ENCODE peak calls at places on chromosomes 3 and 15, in four cellular contexts. F is A549, K is AG10803, X is AG04450. M is an unnamed sample.

GRCh38 chr3:46925585-46925934 is 48.0 kb downstream of the PTH1R start:
- DNase-seq in F (no peak), K (no peak), X (no peak), M (no peak)

GRCh38 chr15:90594297-90594696 is 64.6 kb downstream of the CRTC3 start:
- DNase-seq in F (no peak), K (peak), X (no peak), M (peak)

GRCh38 chr3:61417352-61417751 is 144.0 kb upstream of the PTPRG start:
- DNase-seq in F (no peak), K (peak), X (no peak), M (no peak)

GRCh38 chr3:54047568-54047967 is 74.8 kb upstream of the CACNA2D3 start:
- DNase-seq in F (no peak), K (no peak), X (no peak), M (no peak)

GRCh38 chr3:72924055-72924454 is 36.2 kb downstream of the GXYLT2 start:
- DNase-seq in F (no peak), K (no peak), X (no peak), M (no peak)

GRCh38 chr3:128845695-128846491 is 33.5 kb upstream of the ACAD9 start:
- DNase-seq in F (peak), K (peak), X (no peak), M (peak)

GRCh38 chr15:73873889-73874511 is 636 bp downstream of the TBC1D21 start:
- DNase-seq in F (peak), K (peak), X (peak), M (no peak)

GRCh38 chr15:55588070-55588817 is at the start of gene PYGO1:
- DNase-seq in F (peak), K (peak), X (peak), M (peak)

GRCh38 chr3:62940763-62941632 is 65.8 kb upstream of the CADPS start:
- DNase-seq in F (no peak), K (peak), X (no peak), M (no peak)

GRCh38 chr3:170090601-170090981 is 52.8 kb downstream of the GPR160 start:
- DNase-seq in F (no peak), K (no peak), X (no peak), M (no peak)

GRCh38 chr3:13096356-13096755 is 23.1 kb upstream of the IQSEC1 start:
- DNase-seq in F (no peak), K (no peak), X (no peak), M (no peak)

GRCh38 chr3:153319691-153320552 is 157.9 kb downstream of the RAP2B start:
- DNase-seq in F (no peak), K (no peak), X (no peak), M (no peak)

GRCh38 chr3:39361252-39361927 is 21.8 kb upstream of the SLC25A38 start:
- DNase-seq in F (no peak), K (no peak), X (no peak), M (peak)

GRCh38 chr3:196927571-196928453 is 14.5 kb downstream of the NCBP2 start:
- DNase-seq in F (no peak), K (no peak), X (no peak), M (no peak)

GRCh38 chr15:79194386-79194785 is 88.1 kb upstream of the ANKRD34C start:
- DNase-seq in F (no peak), K (no peak), X (no peak), M (no peak)

GRCh38 chr15:38651328-38652038 is 86.9 kb upstream of the RASGRP1 start:
- DNase-seq in F (no peak), K (no peak), X (no peak), M (no peak)

GRCh38 chr3:58285334-58285733 is 20.7 kb upstream of the RPP14 start:
- DNase-seq in F (no peak), K (no peak), X (no peak), M (no peak)

GRCh38 chr15:70376929-70377691 is 279.4 kb upstream of the TLE3 start:
- DNase-seq in F (no peak), K (peak), X (no peak), M (no peak)

GRCh38 chr3:5572168-5572567 is 384.7 kb downstream of the EDEM1 start:
- DNase-seq in F (no peak), K (no peak), X (no peak), M (no peak)

GRCh38 chr15:41562784-41563198 is 3.8 kb downstream of the TYRO3 start:
- DNase-seq in F (no peak), K (no peak), X (no peak), M (no peak)

GRCh38 chr3:38002291-38002876 is 11.8 kb downstream of the VILL start:
- DNase-seq in F (no peak), K (no peak), X (no peak), M (no peak)

GRCh38 chr3:138941259-138941885 is 5.6 kb downstream of the FOXL2 start:
- DNase-seq in F (peak), K (peak), X (peak), M (no peak)

GRCh38 chr3:187951452-187952190 is 202.3 kb upstream of the LPP start:
- DNase-seq in F (no peak), K (no peak), X (no peak), M (no peak)

GRCh38 chr15:60374209-60374608 is 23.6 kb downstream of the ANXA2 start:
- DNase-seq in F (no peak), K (no peak), X (no peak), M (no peak)

GRCh38 chr15:60373745-60374144 is 24.0 kb downstream of the ANXA2 start:
- DNase-seq in F (no peak), K (no peak), X (no peak), M (no peak)

GRCh38 chr15:60374628-60375081 is 23.1 kb downstream of the ANXA2 start:
- DNase-seq in F (peak), K (peak), X (peak), M (no peak)

GRCh38 chr15:60375255-60375809 is 22.5 kb downstream of the ANXA2 start:
- DNase-seq in F (no peak), K (no peak), X (no peak), M (no peak)

DNA sequence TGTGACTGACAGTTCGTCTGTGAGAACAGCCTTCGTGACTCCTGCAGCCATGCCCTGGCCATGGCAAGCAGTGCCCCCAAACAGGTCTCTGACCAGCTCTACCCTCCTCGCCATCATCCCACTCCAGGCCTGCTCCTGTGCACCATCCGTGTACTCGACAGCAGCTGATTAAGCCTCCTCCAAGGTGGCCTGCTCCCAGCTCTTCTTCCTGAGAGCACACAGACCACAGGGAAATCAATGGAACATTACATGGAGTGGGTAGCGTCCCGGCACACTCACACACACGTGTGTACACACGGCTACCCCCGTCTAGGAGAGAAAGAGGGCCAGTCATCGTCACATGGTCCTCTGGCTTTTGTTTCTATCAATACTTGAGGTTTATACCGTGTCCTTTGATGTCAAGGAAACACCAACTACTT is 21.1 kb downstream of the ANXA2 start:
- DNase-seq in F (no peak), K (no peak), X (no peak), M (no peak)
- TF ChIP-seq CTCF in F (no peak), K (no peak), X (no peak), M (no peak)

GRCh38 chr3:45687828-45688193 is 1.4 kb upstream of the SACM1L start:
- DNase-seq in F (no peak), K (no peak), X (no peak), M (no peak)
- H3K4me3 ChIP-seq in F (peak), K (no peak), X (peak), M (peak)

GRCh38 chr3:10281951-10282350 is 10.8 kb downstream of the GHRL start:
- DNase-seq in F (no peak), K (peak), X (no peak), M (no peak)

GRCh38 chr3:10279384-10280176 is 13.2 kb downstream of the GHRL start:
- DNase-seq in F (no peak), K (no peak), X (no peak), M (no peak)

GRCh38 chr3:10280571-10280970 is 12.2 kb downstream of the GHRL start:
- DNase-seq in F (no peak), K (no peak), X (no peak), M (no peak)

GRCh38 chr3:10278501-10278900 is 14.2 kb downstream of the GHRL start:
- DNase-seq in F (no peak), K (no peak), X (no peak), M (no peak)

DNA sequence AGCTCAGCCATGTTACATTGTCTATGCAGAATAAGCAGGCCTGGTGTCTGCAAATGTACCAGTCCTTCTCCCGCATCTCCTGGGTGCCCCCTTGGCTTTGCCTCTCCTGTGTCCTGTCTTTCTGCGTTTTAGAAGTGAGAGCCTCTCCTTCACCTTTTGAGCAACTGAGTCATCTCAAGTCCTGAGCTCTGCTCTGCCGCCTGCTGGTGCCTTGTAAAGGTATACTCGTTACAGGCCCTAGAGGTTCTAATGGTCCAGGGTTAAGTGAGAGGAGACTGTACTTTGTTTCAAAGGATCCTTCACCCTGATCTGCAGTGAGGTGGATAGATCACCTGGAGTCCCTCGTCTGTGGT is 12.6 kb downstream of the GHRL start:
- DNase-seq in F (no peak), K (no peak), X (no peak), M (no peak)
- TF ChIP-seq CTCF in F (no peak), K (no peak), X (no peak), M (peak)

DNA sequence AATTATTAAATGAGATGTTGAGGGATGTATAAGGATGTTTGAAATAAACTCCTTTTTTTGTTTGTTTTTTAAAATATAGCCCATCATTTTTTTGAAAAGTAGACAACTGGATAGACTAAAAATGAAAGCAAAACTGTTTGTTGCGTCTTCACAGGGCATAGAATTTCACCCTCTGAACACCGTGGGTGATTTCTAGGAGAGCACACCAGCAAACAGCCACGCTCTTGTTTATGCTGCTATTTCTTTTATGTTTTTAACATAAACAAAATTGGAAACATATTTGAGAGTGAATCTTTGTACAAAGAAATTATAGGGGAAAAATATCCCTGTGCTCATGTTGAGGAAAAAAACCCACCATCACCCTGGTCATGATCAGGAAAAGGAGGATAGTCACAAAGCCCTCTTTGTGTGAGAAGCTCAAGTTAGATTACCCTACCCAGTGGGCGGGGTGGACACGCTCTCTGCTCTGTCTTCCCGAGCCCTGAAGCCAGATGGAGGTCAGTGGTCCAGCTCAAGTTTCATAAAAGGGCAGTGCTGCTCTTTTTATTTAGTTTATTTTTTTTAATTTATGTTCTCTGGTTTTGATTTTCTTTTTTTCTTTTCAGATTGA is 313.3 kb downstream of the SATB1 start:
- DNase-seq in F (no peak), K (peak), X (no peak), M (no peak)
- H3K4me3 ChIP-seq in F (no peak), K (peak), X (peak), M (peak)

DNA sequence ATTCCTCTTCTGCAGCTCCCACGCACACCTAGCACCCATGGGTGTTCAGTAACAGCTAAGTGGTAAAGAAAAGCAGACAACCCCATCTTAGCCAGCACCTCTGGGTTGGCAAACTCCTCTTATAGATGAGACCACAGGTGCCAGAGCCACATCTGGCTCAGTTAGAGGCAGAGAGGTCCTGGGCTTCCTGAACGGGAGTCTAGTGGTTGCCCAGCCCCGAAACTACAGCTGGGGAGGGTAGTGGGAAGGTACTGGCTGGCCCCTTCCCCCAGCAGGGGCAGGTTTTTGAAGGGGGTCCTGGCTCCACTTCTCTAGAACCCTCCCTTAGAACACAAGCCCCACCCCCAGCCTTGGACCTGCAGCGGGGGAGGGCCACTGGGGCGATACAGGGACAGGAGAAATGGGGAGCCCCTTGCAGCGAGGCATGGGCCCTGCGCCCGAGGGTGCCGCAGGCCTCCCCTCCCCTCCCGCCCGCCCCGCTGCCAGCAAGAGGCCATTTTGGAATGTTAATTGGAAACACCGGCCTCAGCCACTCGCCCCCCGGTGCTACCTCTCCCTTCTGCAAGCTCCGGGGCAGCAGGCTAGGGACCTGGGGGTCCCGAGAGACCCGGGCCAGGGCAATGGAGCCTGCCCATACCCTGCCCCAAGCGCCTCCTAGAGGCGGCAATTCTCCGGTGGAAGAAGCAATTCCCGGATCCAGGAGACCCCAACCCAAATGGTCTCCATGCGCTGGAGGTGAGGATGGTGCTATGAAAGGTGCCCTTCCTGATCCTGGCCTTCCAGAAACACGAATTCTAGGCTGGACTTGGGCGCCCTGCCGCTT is 1.5 kb downstream of the DUSP7 start:
- DNase-seq in F (no peak), K (peak), X (no peak), M (peak)
- TF ChIP-seq CTCF in F (peak), K (peak), X (peak), M (peak)

GRCh38 chr15:52527196-52527897 is 1.3 kb downstream of the MYO5A start:
- DNase-seq in F (no peak), K (no peak), X (no peak), M (no peak)
- H3K4me3 ChIP-seq in F (peak), K (peak), X (peak), M (peak)

GRCh38 chr3:186220365-186220764 is 111.5 kb upstream of the ETV5 start:
- DNase-seq in F (no peak), K (no peak), X (no peak), M (no peak)

GRCh38 chr3:186221733-186222378 is 113.0 kb upstream of the ETV5 start:
- DNase-seq in F (no peak), K (no peak), X (no peak), M (no peak)

GRCh38 chr3:186219211-186219638 is 110.3 kb upstream of the ETV5 start:
- DNase-seq in F (no peak), K (no peak), X (no peak), M (no peak)

GRCh38 chr3:186218423-186218822 is 109.5 kb upstream of the ETV5 start:
- DNase-seq in F (no peak), K (no peak), X (no peak), M (no peak)

DNA sequence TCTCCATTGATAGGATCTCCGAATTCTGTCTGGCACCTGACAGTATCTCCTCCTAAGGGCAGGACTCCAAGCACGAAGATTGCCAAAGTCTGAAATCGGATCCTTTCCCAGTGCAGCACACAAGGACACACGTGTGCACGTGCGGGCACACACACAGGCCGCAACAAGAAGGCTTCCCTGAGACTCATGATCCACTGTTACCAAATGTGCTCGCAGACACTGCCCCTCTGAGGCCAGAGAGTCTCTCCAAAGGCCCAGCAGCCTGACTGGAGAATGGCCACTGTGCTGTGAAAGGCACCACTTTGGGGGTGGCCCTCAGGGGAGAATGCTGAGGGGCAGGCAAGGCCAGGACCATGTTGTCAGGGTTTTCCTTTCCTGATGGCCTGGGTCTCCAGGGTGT is 112.0 kb upstream of the ETV5 start:
- DNase-seq in F (no peak), K (no peak), X (no peak), M (no peak)
- TF ChIP-seq CTCF in F (no peak), K (peak), X (peak), M (no peak)

GRCh38 chr15:96342611-96343528 is 12.4 kb downstream of the NR2F2 start:
- DNase-seq in F (no peak), K (no peak), X (no peak), M (no peak)
- H3K4me3 ChIP-seq in F (no peak), K (no peak), X (peak), M (no peak)

GRCh38 chr3:113249111-113249510 is 37.8 kb downstream of the BOC start:
- DNase-seq in F (no peak), K (peak), X (no peak), M (no peak)

GRCh38 chr3:113250566-113250965 is 39.2 kb downstream of the BOC start:
- DNase-seq in F (no peak), K (no peak), X (no peak), M (no peak)

GRCh38 chr3:113247664-113248458 is 36.5 kb downstream of the BOC start:
- DNase-seq in F (no peak), K (peak), X (no peak), M (no peak)

GRCh38 chr3:113251817-113252216 is 40.5 kb downstream of the BOC start:
- DNase-seq in F (no peak), K (no peak), X (no peak), M (no peak)

DNA sequence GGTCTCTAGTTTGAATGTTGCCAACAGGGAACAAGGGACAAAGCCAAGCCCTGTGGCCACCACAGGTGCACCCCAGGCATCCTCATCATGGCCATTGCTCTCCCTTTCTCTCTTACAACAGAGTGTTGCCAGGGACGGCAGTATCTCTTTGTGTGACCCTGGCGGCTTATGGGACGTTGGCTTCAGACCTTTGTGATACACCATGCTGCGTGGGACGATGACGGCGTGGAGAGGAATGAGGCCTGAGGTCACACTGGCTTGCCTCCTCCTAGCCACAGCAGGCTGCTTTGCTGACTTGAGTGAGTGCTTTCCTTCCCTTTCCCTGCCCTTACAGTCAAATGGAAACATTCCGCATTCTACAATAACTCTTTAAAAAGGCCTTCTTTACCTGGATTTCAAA is 38.2 kb downstream of the BOC start:
- DNase-seq in F (no peak), K (no peak), X (no peak), M (no peak)
- TF ChIP-seq CTCF in F (no peak), K (no peak), X (no peak), M (no peak)

M was measured in GM06990.